ENCODE peak calls at places on chromosomes 5 and 9, in ten cellular contexts. One of them, this sample, is unnamed.

GRCh38 chr9:113361304-113362018 is 12.1 kb downstream of the BSPRY start:
- DNase-seq in NAMALWA: no peak
- DNase-seq in effector memory CD8-positive, alpha-beta T cell: no peak
- DNase-seq in activated CD4-positive, CD25-positive, alpha-beta regulatory T cell: no peak
- DNase-seq in HFFc6: no peak
- DNase-seq in AG08396: peak; percentile 45
- DNase-seq in amygdala: no peak
- DNase-seq in heart right ventricle: no peak
- DNase-seq in WTC11: no peak
- DNase-seq in heart left ventricle: no peak
- DNase-seq in this sample: no peak

GRCh38 chr5:83482961-83483360 is 11.4 kb downstream of the VCAN start:
- DNase-seq in NAMALWA: no peak
- DNase-seq in effector memory CD8-positive, alpha-beta T cell: no peak
- DNase-seq in activated CD4-positive, CD25-positive, alpha-beta regulatory T cell: no peak
- DNase-seq in HFFc6: no peak
- DNase-seq in AG08396: no peak
- DNase-seq in amygdala: no peak
- DNase-seq in heart right ventricle: no peak
- DNase-seq in WTC11: no peak
- DNase-seq in heart left ventricle: no peak
- DNase-seq in this sample: no peak

GRCh38 chr5:150143725-150144058 is 12.0 kb downstream of the PDGFRB start:
- DNase-seq in NAMALWA: no peak
- DNase-seq in effector memory CD8-positive, alpha-beta T cell: no peak
- DNase-seq in activated CD4-positive, CD25-positive, alpha-beta regulatory T cell: no peak
- DNase-seq in HFFc6: no peak
- DNase-seq in AG08396: no peak
- DNase-seq in amygdala: no peak
- DNase-seq in heart right ventricle: no peak
- DNase-seq in WTC11: no peak
- DNase-seq in heart left ventricle: no peak
- DNase-seq in this sample: no peak

GRCh38 chr5:173472164-173472563 is 143.9 kb upstream of the STC2 start:
- DNase-seq in NAMALWA: no peak
- DNase-seq in effector memory CD8-positive, alpha-beta T cell: no peak
- DNase-seq in activated CD4-positive, CD25-positive, alpha-beta regulatory T cell: no peak
- DNase-seq in HFFc6: peak; percentile 93
- DNase-seq in AG08396: peak; percentile 61
- DNase-seq in amygdala: peak; percentile 77
- DNase-seq in heart right ventricle: peak; percentile 61
- DNase-seq in WTC11: no peak
- DNase-seq in heart left ventricle: peak; percentile 57
- DNase-seq in this sample: no peak

GRCh38 chr9:33138768-33139167 is 28.4 kb downstream of the B4GALT1 start:
- DNase-seq in NAMALWA: no peak
- DNase-seq in effector memory CD8-positive, alpha-beta T cell: no peak
- DNase-seq in activated CD4-positive, CD25-positive, alpha-beta regulatory T cell: no peak
- DNase-seq in HFFc6: no peak
- DNase-seq in AG08396: no peak
- DNase-seq in amygdala: no peak
- DNase-seq in heart right ventricle: no peak
- DNase-seq in WTC11: no peak
- DNase-seq in heart left ventricle: no peak
- DNase-seq in this sample: no peak

GRCh38 chr5:138610468-138611294 is 35.5 kb upstream of the HSPA9 start:
- DNase-seq in NAMALWA: no peak
- DNase-seq in effector memory CD8-positive, alpha-beta T cell: no peak
- DNase-seq in activated CD4-positive, CD25-positive, alpha-beta regulatory T cell: no peak
- DNase-seq in HFFc6: no peak
- DNase-seq in AG08396: peak; percentile 27
- DNase-seq in amygdala: no peak
- DNase-seq in heart right ventricle: peak; percentile 17
- DNase-seq in WTC11: peak; percentile 42
- DNase-seq in heart left ventricle: no peak
- DNase-seq in this sample: no peak

GRCh38 chr5:106094128-106094726 is 1576.5 kb downstream of the EFNA5 start:
- DNase-seq in NAMALWA: no peak
- DNase-seq in effector memory CD8-positive, alpha-beta T cell: no peak
- DNase-seq in activated CD4-positive, CD25-positive, alpha-beta regulatory T cell: no peak
- DNase-seq in HFFc6: no peak
- DNase-seq in AG08396: no peak
- DNase-seq in amygdala: no peak
- DNase-seq in heart right ventricle: no peak
- DNase-seq in WTC11: no peak
- DNase-seq in heart left ventricle: no peak
- DNase-seq in this sample: no peak

GRCh38 chr5:78804995-78805394 is 156.4 kb upstream of the LHFPL2 start:
- DNase-seq in NAMALWA: no peak
- DNase-seq in effector memory CD8-positive, alpha-beta T cell: no peak
- DNase-seq in activated CD4-positive, CD25-positive, alpha-beta regulatory T cell: no peak
- DNase-seq in HFFc6: no peak
- DNase-seq in AG08396: no peak
- DNase-seq in amygdala: no peak
- DNase-seq in heart right ventricle: no peak
- DNase-seq in WTC11: no peak
- DNase-seq in heart left ventricle: no peak
- DNase-seq in this sample: no peak

GRCh38 chr5:132136906-132137305 is 63.3 kb downstream of the CSF2 start:
- DNase-seq in NAMALWA: no peak
- DNase-seq in effector memory CD8-positive, alpha-beta T cell: no peak
- DNase-seq in activated CD4-positive, CD25-positive, alpha-beta regulatory T cell: no peak
- DNase-seq in HFFc6: peak; percentile 80
- DNase-seq in AG08396: peak; percentile 37
- DNase-seq in amygdala: no peak
- DNase-seq in heart right ventricle: no peak
- DNase-seq in WTC11: no peak
- DNase-seq in heart left ventricle: no peak
- DNase-seq in this sample: no peak

GRCh38 chr9:124831642-124832364 is 21.5 kb upstream of the WDR38 start:
- DNase-seq in NAMALWA: no peak
- DNase-seq in effector memory CD8-positive, alpha-beta T cell: no peak
- DNase-seq in activated CD4-positive, CD25-positive, alpha-beta regulatory T cell: no peak
- DNase-seq in HFFc6: no peak
- DNase-seq in AG08396: no peak
- DNase-seq in amygdala: no peak
- DNase-seq in heart right ventricle: peak; percentile 82
- DNase-seq in WTC11: no peak
- DNase-seq in heart left ventricle: peak; percentile 79
- DNase-seq in this sample: no peak

GRCh38 chr9:133977421-133978201 is 14.5 kb downstream of the VAV2 start:
- DNase-seq in NAMALWA: no peak
- DNase-seq in effector memory CD8-positive, alpha-beta T cell: no peak
- DNase-seq in activated CD4-positive, CD25-positive, alpha-beta regulatory T cell: no peak
- DNase-seq in HFFc6: no peak
- DNase-seq in AG08396: no peak
- DNase-seq in amygdala: no peak
- DNase-seq in heart right ventricle: no peak
- DNase-seq in WTC11: peak; percentile 9
- DNase-seq in heart left ventricle: no peak
- DNase-seq in this sample: no peak

GRCh38 chr5:102623295-102623694 is 124.5 kb upstream of the SLCO6A1 start:
- DNase-seq in NAMALWA: no peak
- DNase-seq in effector memory CD8-positive, alpha-beta T cell: no peak
- DNase-seq in activated CD4-positive, CD25-positive, alpha-beta regulatory T cell: no peak
- DNase-seq in HFFc6: no peak
- DNase-seq in AG08396: no peak
- DNase-seq in amygdala: no peak
- DNase-seq in heart right ventricle: no peak
- DNase-seq in WTC11: no peak
- DNase-seq in heart left ventricle: no peak
- DNase-seq in this sample: no peak

GRCh38 chr5:85823462-85824426 is 794.0 kb upstream of the COX7C start:
- DNase-seq in NAMALWA: no peak
- DNase-seq in effector memory CD8-positive, alpha-beta T cell: no peak
- DNase-seq in activated CD4-positive, CD25-positive, alpha-beta regulatory T cell: no peak
- DNase-seq in HFFc6: no peak
- DNase-seq in AG08396: no peak
- DNase-seq in amygdala: no peak
- DNase-seq in heart right ventricle: no peak
- DNase-seq in WTC11: no peak
- DNase-seq in heart left ventricle: no peak
- DNase-seq in this sample: no peak

GRCh38 chr5:107466233-107466769 is 204.4 kb downstream of the EFNA5 start:
- DNase-seq in NAMALWA: no peak
- DNase-seq in effector memory CD8-positive, alpha-beta T cell: no peak
- DNase-seq in activated CD4-positive, CD25-positive, alpha-beta regulatory T cell: no peak
- DNase-seq in HFFc6: no peak
- DNase-seq in AG08396: no peak
- DNase-seq in amygdala: no peak
- DNase-seq in heart right ventricle: no peak
- DNase-seq in WTC11: peak; percentile 36
- DNase-seq in heart left ventricle: no peak
- DNase-seq in this sample: no peak

GRCh38 chr5:111961867-111962266 is 204.9 kb upstream of the NREP start:
- DNase-seq in NAMALWA: no peak
- DNase-seq in effector memory CD8-positive, alpha-beta T cell: no peak
- DNase-seq in activated CD4-positive, CD25-positive, alpha-beta regulatory T cell: no peak
- DNase-seq in HFFc6: no peak
- DNase-seq in AG08396: no peak
- DNase-seq in amygdala: no peak
- DNase-seq in heart right ventricle: no peak
- DNase-seq in WTC11: no peak
- DNase-seq in heart left ventricle: no peak
- DNase-seq in this sample: no peak

GRCh38 chr5:170585278-170585677 is 81.5 kb downstream of the KCNIP1 start:
- DNase-seq in NAMALWA: no peak
- DNase-seq in effector memory CD8-positive, alpha-beta T cell: no peak
- DNase-seq in activated CD4-positive, CD25-positive, alpha-beta regulatory T cell: no peak
- DNase-seq in HFFc6: no peak
- DNase-seq in AG08396: no peak
- DNase-seq in amygdala: no peak
- DNase-seq in heart right ventricle: no peak
- DNase-seq in WTC11: no peak
- DNase-seq in heart left ventricle: no peak
- DNase-seq in this sample: no peak

GRCh38 chr5:170306381-170306790 is 8.8 kb upstream of the LCP2 start:
- DNase-seq in NAMALWA: no peak
- DNase-seq in effector memory CD8-positive, alpha-beta T cell: no peak
- DNase-seq in activated CD4-positive, CD25-positive, alpha-beta regulatory T cell: no peak
- DNase-seq in HFFc6: no peak
- DNase-seq in AG08396: no peak
- DNase-seq in amygdala: no peak
- DNase-seq in heart right ventricle: peak; percentile 72
- DNase-seq in WTC11: no peak
- DNase-seq in heart left ventricle: no peak
- DNase-seq in this sample: no peak

This sample was measured in naive thymus-derived CD8-positive, alpha-beta T cell.